ENCODE peak calls at places on chromosome 12, in seven cellular contexts. V is activated T-cell treated with anti-CD3 and anti-CD28 coated beads for 4 hours, Z is aorta, U is psoas muscle, E is CMK, B is HT1080, C is HuH-7.5. R is an unnamed sample.

GRCh38 chr12:122868471-122869177 is 27.3 kb downstream of the VPS37B start:
- DNase-seq in V (no peak), Z (no peak), U (no peak), E (no peak), B (no peak), C (no peak), R (no peak)

GRCh38 chr12:42961395-42961794 is 371.8 kb upstream of the PRICKLE1 start:
- DNase-seq in V (no peak), Z (no peak), U (no peak), E (no peak), B (peak), C (no peak), R (no peak)

GRCh38 chr12:1635656-1636055 is 6.6 kb downstream of the WNT5B start:
- DNase-seq in V (no peak), Z (no peak), U (no peak), E (no peak), B (no peak), C (no peak), R (no peak)

GRCh38 chr12:13229504-13229903 is 33.0 kb downstream of the EMP1 start:
- DNase-seq in V (no peak), Z (no peak), U (no peak), E (no peak), B (no peak), C (no peak), R (no peak)

GRCh38 chr12:68374315-68374982 is 42.3 kb upstream of the MDM1 start:
- DNase-seq in V (peak), Z (no peak), U (no peak), E (no peak), B (no peak), C (no peak), R (no peak)

GRCh38 chr12:116687888-116688287 is 50.0 kb downstream of the SPRING1 start:
- DNase-seq in V (no peak), Z (peak), U (peak), E (peak), B (peak), C (peak), R (no peak)

GRCh38 chr12:121444842-121445202 is 44.9 kb downstream of the RNF34 start:
- DNase-seq in V (no peak), Z (no peak), U (no peak), E (no peak), B (no peak), C (no peak), R (no peak)

GRCh38 chr12:88185279-88185678 is 43.2 kb downstream of the TMTC3 start:
- DNase-seq in V (no peak), Z (no peak), U (no peak), E (no peak), B (no peak), C (no peak), R (no peak)

GRCh38 chr12:108349245-108349644 is 10.1 kb upstream of the CMKLR1 start:
- DNase-seq in V (no peak), Z (peak), U (no peak), E (no peak), B (peak), C (no peak), R (no peak)

GRCh38 chr12:111398530-111398929 is 7.2 kb upstream of the SH2B3 start:
- DNase-seq in V (no peak), Z (no peak), U (no peak), E (no peak), B (no peak), C (no peak), R (no peak)

GRCh38 chr12:93634416-93634815 is 42.8 kb upstream of the CRADD start:
- DNase-seq in V (no peak), Z (no peak), U (no peak), E (no peak), B (no peak), C (no peak), R (no peak)

GRCh38 chr12:32170437-32170998 is 63.9 kb downstream of the BICD1 start:
- DNase-seq in V (no peak), Z (no peak), U (no peak), E (no peak), B (no peak), C (no peak), R (no peak)

GRCh38 chr12:15601210-15601800 is 187.9 kb downstream of the EPS8 start:
- DNase-seq in V (no peak), Z (no peak), U (no peak), E (no peak), B (peak), C (no peak), R (no peak)

GRCh38 chr12:47742253-47742825 is 16.3 kb downstream of the RAPGEF3 start:
- DNase-seq in V (peak), Z (no peak), U (no peak), E (no peak), B (peak), C (peak), R (peak)

GRCh38 chr12:15928345-15928744 is 17.2 kb downstream of the DERA start:
- DNase-seq in V (no peak), Z (no peak), U (no peak), E (no peak), B (peak), C (no peak), R (no peak)

GRCh38 chr12:91687052-91688017 is 458.3 kb downstream of the BTG1 start:
- DNase-seq in V (no peak), Z (no peak), U (no peak), E (no peak), B (peak), C (no peak), R (no peak)

GRCh38 chr12:17588968-17589367 is 501.0 kb downstream of the RERGL start:
- DNase-seq in V (no peak), Z (no peak), U (no peak), E (no peak), B (peak), C (peak), R (no peak)

GRCh38 chr12:49659753-49660152 is 36.4 kb downstream of the PRPF40B start:
- DNase-seq in V (no peak), Z (no peak), U (no peak), E (no peak), B (no peak), C (no peak), R (no peak)

GRCh38 chr12:57099766-57100165 is 10.9 kb downstream of the NAB2 start:
- DNase-seq in V (no peak), Z (no peak), U (no peak), E (no peak), B (no peak), C (no peak), R (no peak)

GRCh38 chr12:65556676-65557424 is 267.4 kb upstream of the HMGA2 start:
- DNase-seq in V (peak), Z (peak), U (peak), E (peak), B (peak), C (peak), R (peak)

GRCh38 chr12:101780599-101780998 is 41.3 kb upstream of the SYCP3 start:
- DNase-seq in V (no peak), Z (no peak), U (no peak), E (no peak), B (no peak), C (no peak), R (no peak)

R was measured in NCI-H1105 treated with DMSO at 0.1 percent for 48 hours.